ENCODE peak calls at places on chromosomes 12 and 14, in five cellular contexts. R, W, P, I and X are unnamed samples.

GRCh38 chr14:22822017-22822618 is 6.9 kb upstream of the SLC7A7 start:
- DNase-seq in P (no peak), I (no peak), R (no peak), W (peak), X (no peak)

GRCh38 chr12:2672863-2673262 is 121.9 kb upstream of the FKBP4 start:
- DNase-seq in W (no peak), I (no peak), P (no peak), R (no peak), X (no peak)

GRCh38 chr12:124862768-124863408 is 776 bp downstream of the SCARB1 start:
- DNase-seq in W (peak), P (peak), R (no peak), I (peak), X (peak)

GRCh38 chr14:22276913-22277816 is 311.9 kb downstream of the DAD1 start:
- DNase-seq in W (peak), R (peak), P (peak), I (peak), X (no peak)

GRCh38 chr14:67517083-67517482 is 16.0 kb upstream of the PLEKHH1 start:
- DNase-seq in W (peak), I (peak), R (no peak), P (no peak), X (no peak)

GRCh38 chr12:26473291-26473690 is 277.9 kb downstream of the SSPN start:
- DNase-seq in R (no peak), I (peak), W (no peak), P (no peak), X (peak)

GRCh38 chr12:113396828-113397496 is 6.7 kb downstream of the SDS start:
- DNase-seq in R (no peak), W (no peak), I (no peak), P (no peak), X (no peak)

GRCh38 chr12:132210223-132211055 is 66.2 kb downstream of the NOC4L start:
- DNase-seq in W (no peak), R (no peak), I (no peak), P (no peak), X (no peak)

GRCh38 chr14:76763362-76764041 is 2.2 kb downstream of the VASH1 start:
- DNase-seq in R (no peak), I (peak), P (no peak), W (no peak), X (no peak)

GRCh38 chr14:72182773-72183432 is 250.7 kb downstream of the RGS6 start:
- DNase-seq in I (no peak), W (no peak), P (no peak), R (no peak), X (no peak)

GRCh38 chr14:91059576-91060471 is 617 bp downstream of the RPS6KA5 start:
- DNase-seq in P (peak), R (no peak), W (peak), I (peak), X (peak)

GRCh38 chr12:104571328-104571727 is 114.6 kb downstream of the CHST11 start:
- DNase-seq in W (no peak), R (no peak), P (no peak), I (no peak), X (no peak)

GRCh38 chr14:96203635-96204034 is 1.0 kb upstream of the BDKRB2 start:
- DNase-seq in W (no peak), P (no peak), R (no peak), I (no peak), X (peak)

GRCh38 chr12:76878045-76878898 is 547 bp downstream of the CSRP2 start:
- DNase-seq in W (peak), I (peak), R (peak), P (peak), X (peak)

GRCh38 chr14:101248840-101249675 is 312.2 kb upstream of the DIO3 start:
- DNase-seq in P (no peak), I (no peak), R (no peak), W (no peak), X (no peak)

GRCh38 chr14:103066399-103066798 is 9.1 kb upstream of the CDC42BPB start:
- DNase-seq in I (no peak), P (no peak), R (no peak), W (no peak), X (no peak)

GRCh38 chr12:101414533-101415119 is 7.1 kb upstream of the ARL1 start:
- DNase-seq in R (peak), W (peak), P (peak), I (peak), X (peak)

GRCh38 chr12:131390408-131391100 is 320.3 kb upstream of the SFSWAP start:
- DNase-seq in W (peak), R (peak), I (peak), P (no peak), X (no peak)

GRCh38 chr12:131452444-131452860 is 258.4 kb upstream of the SFSWAP start:
- DNase-seq in I (no peak), W (peak), P (peak), R (no peak), X (no peak)

GRCh38 chr12:115872212-115872611 is 405.3 kb downstream of the MED13L start:
- DNase-seq in P (no peak), I (no peak), R (no peak), W (no peak), X (no peak)
- H3K27ac ChIP-seq in P (no peak), I (no peak), R (peak), W (peak), X (no peak)

GRCh38 chr12:120366341-120366705 is 2.6 kb downstream of the MSI1 start:
- DNase-seq in W (no peak), R (no peak), I (no peak), P (no peak), X (no peak)

GRCh38 chr12:120367924-120368788 is 808 bp downstream of the MSI1 start:
- DNase-seq in P (no peak), I (peak), W (peak), R (no peak), X (peak)

GRCh38 chr12:120366884-120367251 is 2.1 kb downstream of the MSI1 start:
- DNase-seq in W (no peak), R (no peak), P (no peak), I (no peak), X (no peak)

GRCh38 chr12:120368789-120369475 is at the start of gene MSI1:
- DNase-seq in R (no peak), P (no peak), I (peak), W (peak), X (no peak)

DNA sequence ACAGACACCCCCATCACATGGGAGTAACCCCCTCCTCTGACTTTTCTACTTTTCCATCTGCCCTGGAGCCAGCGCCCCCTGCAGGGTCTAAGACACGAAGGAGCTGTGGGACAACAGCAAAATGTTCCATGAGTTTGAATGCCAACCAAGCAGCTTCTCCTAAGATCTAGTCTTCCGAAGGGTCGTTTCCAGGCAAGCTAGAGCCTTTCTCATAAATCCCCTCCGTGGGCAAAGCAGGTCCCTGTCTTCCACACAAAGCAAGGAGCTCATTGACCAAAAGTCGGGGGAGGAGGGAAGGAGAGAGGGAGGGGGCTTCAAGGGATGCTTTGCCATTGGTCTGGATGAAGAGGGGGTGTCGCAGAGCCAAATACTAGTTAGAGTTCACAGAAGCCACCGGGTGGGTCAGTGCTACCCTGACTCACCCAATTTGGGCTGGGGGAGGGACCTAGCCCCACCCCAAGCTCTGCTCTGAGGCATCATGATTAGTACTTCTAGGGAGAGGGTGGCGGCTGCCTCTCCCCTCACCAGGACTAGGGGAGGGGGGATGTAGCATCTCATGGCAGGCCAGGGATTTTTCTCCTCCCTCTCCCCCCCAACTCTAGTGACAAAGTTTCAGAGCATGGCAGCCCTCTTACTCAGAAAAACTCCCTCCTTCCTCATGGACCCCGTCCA is 1.6 kb downstream of the MSI1 start:
- DNase-seq in R (no peak), I (peak), P (peak), W (peak), X (no peak)
- H3K4me3 ChIP-seq in R (peak), I (no peak), P (peak), W (no peak), X (no peak)

GRCh38 chr14:64702493-64703392 is 1.5 kb upstream of the PLEKHG3 start:
- DNase-seq in I (no peak), W (peak), R (no peak), P (no peak), X (peak)
- TF ChIP-seq EZH2 in I (no peak), W (no peak), R (no peak), P (no peak), X (no peak)

GRCh38 chr12:69045430-69045829 is 112.5 kb upstream of the CPM start:
- DNase-seq in I (no peak), W (no peak), P (no peak), R (no peak), X (no peak)

GRCh38 chr12:69047990-69048389 is 115.0 kb upstream of the CPM start:
- DNase-seq in P (no peak), W (no peak), I (no peak), R (no peak), X (no peak)

GRCh38 chr12:69044887-69045286 is 111.9 kb upstream of the CPM start:
- DNase-seq in I (no peak), W (no peak), P (no peak), R (no peak), X (peak)

GRCh38 chr12:69046920-69047319 is 113.9 kb upstream of the CPM start:
- DNase-seq in R (no peak), P (no peak), I (no peak), W (no peak), X (no peak)

DNA sequence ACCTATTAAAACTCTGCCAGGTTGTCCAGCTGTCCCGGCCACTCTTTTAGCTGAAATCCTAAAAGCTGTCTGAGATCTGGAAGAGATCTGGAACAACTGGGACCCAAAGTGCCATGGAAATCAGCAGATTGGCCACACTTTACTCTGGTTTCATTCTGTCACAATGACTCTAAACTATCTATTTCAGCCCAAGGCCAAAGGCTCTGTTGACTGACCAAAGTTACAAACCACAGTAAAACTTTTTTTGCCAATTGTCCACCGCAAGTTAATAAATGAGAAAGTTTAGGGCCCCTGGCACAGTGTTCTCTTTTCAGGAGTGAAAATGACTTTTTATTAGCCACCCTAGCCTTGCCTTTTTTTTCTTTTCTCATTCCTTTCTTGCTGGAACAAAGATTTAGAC is 113.4 kb upstream of the CPM start:
- DNase-seq in W (no peak), P (no peak), I (no peak), R (no peak), X (no peak)
- H3K27ac ChIP-seq in W (peak), P (no peak), I (no peak), R (no peak), X (no peak)

DNA sequence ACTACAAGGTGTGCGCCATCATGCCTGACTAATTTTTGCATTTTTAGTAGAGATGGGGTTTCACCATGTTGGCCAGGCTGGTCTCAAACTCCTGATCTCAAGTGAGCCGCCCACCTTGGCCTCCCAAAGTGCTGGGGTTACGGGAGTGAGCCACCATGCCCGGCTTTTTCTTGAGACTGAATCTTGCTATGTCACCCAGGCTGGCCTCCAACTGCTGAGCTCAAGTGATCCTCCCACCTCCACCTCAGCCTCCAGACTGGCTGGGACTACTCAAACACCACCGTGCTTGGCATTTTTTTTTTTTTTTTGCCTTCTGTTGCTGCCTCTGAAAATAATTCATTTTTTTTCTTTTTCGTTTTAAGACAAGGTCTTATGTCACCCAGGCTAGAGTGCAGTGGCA is 8.2 kb upstream of the ESPL1 start:
- DNase-seq in W (no peak), R (no peak), I (no peak), P (no peak), X (no peak)
- H3K4me3 ChIP-seq in W (no peak), R (no peak), I (no peak), P (no peak), X (no peak)

GRCh38 chr12:114445401-114446323 is 39.7 kb upstream of the TBX5 start:
- DNase-seq in P (no peak), R (no peak), I (no peak), W (peak), X (no peak)

GRCh38 chr12:114448618-114448933 is 42.6 kb upstream of the TBX5 start:
- DNase-seq in P (no peak), W (no peak), I (no peak), R (no peak), X (no peak)

GRCh38 chr12:114447274-114447716 is 41.4 kb upstream of the TBX5 start:
- DNase-seq in I (no peak), R (no peak), P (no peak), W (peak), X (no peak)

GRCh38 chr12:114450019-114450418 is 44.1 kb upstream of the TBX5 start:
- DNase-seq in I (no peak), P (no peak), W (no peak), R (no peak), X (no peak)

DNA sequence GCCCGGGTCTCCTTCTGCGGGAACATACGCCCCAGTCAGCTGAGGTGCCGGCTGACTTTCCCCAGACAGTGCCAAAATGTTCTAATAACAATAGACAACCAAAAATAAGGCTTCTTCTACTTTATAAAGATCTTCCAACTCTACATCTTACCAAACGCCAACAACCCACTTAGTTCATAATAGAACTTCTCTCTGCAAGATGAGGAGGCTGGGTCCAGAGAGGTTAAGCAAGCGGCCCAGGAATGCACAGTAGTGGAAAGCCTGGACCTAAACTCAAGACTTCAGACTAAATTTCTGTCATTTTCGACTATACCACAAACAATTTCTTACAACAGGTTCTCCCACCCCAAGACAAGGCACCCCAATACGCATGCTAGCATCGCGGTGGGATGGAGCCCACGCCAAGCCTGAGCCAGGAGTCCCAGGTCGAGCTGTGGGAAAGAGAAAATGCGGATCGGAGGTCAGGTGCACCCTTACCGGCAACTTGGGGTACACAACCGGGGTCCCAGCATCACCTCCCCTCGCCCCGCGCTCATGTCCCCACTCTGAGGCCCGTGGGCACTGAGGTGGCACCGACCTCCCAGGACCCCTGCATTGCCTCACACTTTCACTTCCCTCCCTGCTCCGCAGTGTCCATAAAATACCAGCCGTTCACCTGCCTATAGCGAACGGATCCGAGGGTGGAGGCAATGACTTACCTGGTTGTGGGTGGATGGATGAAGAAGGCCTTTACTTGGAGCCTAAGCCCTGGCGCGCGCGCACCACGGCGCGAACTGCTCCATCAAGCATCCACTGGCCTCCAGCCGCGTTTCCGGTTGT is 42.1 kb upstream of the TBX5 start:
- DNase-seq in W (no peak), I (no peak), R (no peak), P (no peak), X (no peak)
- TF ChIP-seq EZH2 in W (peak), I (no peak), R (no peak), P (no peak), X (peak)

DNA sequence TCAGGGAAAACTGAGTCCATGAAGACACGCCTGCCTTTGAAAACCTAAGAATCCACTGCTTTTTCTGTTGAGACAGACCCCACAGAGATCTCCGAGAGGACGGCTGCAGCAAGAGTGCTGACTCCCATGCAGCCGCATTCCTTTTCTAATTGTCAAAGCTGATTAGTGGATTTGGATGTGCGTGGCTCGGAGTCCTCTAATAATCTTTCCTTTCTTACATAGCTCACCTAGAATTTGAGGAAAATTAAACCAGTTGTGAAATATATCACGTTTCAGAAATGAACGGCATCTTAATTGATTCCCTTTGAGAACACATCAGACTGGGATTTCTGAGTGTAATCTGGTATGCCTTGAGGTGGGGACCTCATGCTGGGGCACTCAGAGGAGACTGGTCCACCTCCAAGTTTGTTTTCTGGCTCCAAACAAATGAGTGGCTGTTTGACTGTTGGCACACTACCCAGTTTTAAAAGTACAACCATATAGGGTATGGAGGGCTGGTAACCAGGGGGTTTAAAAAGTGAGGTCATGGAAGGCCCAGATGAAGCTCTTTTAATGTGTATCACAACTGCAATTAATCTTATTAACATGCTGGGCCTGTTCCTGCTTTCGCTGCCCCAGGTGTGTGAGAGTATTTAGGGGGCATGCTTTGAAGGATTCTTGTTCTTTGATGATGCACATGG is 63.3 kb downstream of the RASSF3 start:
- DNase-seq in P (peak), W (no peak), I (no peak), R (no peak), X (no peak)
- H3K27ac ChIP-seq in P (peak), W (peak), I (no peak), R (peak), X (no peak)

DNA sequence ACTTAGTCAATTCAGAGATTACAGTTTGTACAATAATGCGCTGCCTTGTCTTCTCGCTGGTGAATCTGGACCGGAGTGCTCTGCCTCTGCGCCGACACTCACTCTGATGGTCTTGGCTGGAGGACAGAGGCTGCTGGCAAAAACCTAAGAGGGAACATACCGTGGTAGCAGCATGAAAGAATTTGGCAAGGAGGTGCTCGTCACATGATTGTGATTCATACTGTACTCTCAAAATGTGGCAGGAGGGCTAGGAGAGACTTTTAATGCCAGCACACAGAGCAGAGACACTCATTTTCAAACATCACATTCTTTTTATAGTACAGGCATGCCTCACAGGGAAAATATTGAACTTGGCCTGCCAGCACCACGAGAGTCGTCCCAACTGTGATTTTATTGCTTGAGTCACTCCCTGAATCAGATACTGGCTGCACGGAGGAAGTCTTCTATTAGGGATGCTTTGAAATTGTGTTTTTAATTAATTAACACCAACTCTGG is 67.8 kb downstream of the HMGA2 start:
- DNase-seq in W (peak), R (peak), I (peak), P (peak), X (peak)
- H3K4me3 ChIP-seq in W (no peak), R (no peak), I (peak), P (peak), X (no peak)